ENCODE peak calls at places on chromosome 20, in six cellular contexts. Q is K562, I is HepG2, F is H1, U is GM12878, N is GM12891. V is an unnamed sample.

GRCh38 chr20:36167826-36168634 is 13.5 kb downstream of the EPB41L1 start:
- DNase-seq in Q (peak; percentile 52), I (no peak), F (no peak), U (no peak), N (no peak), V (no peak)

GRCh38 chr20:3046677-3047462 is 1.0 kb downstream of the MRPS26 start:
- DNase-seq in Q (no peak), I (peak; percentile 47), F (no peak), U (no peak), N (peak; percentile 45), V (no peak)

GRCh38 chr20:50199703-50200102 is 9.1 kb downstream of the CEBPB start:
- DNase-seq in Q (no peak), I (no peak), F (no peak), U (no peak), N (no peak), V (no peak)

GRCh38 chr20:3995067-3995748 is 20.1 kb downstream of the RNF24 start:
- DNase-seq in Q (peak; percentile 14), I (no peak), F (no peak), U (no peak), N (no peak), V (no peak)

GRCh38 chr20:23257848-23258746 is 92.5 kb upstream of the NXT1 start:
- DNase-seq in Q (no peak), I (no peak), F (no peak), U (no peak), N (no peak), V (no peak)

GRCh38 chr20:44208165-44208564 is 2.4 kb downstream of the OSER1 start:
- DNase-seq in Q (no peak), I (no peak), F (no peak), U (no peak), N (no peak), V (no peak)

GRCh38 chr20:39259010-39259803 is 297.1 kb downstream of the DHX35 start:
- DNase-seq in Q (no peak), I (no peak), F (no peak), U (no peak), N (no peak), V (no peak)

GRCh38 chr20:51750037-51750769 is 18.0 kb downstream of the ATP9A start:
- DNase-seq in Q (no peak), I (peak; percentile 96), F (no peak), U (no peak), N (no peak), V (no peak)

GRCh38 chr20:57426831-57427230 is 35.6 kb downstream of the RBM38 start:
- DNase-seq in Q (no peak), I (no peak), F (no peak), U (no peak), N (no peak), V (no peak)

GRCh38 chr20:3461911-3462677 is 8.7 kb upstream of the ATRN start:
- DNase-seq in Q (no peak), I (no peak), F (no peak), U (no peak), N (no peak), V (no peak)

GRCh38 chr20:25205277-25206062 is 10.0 kb downstream of the ENTPD6 start:
- DNase-seq in Q (no peak), I (no peak), F (no peak), U (no peak), N (no peak), V (no peak)

GRCh38 chr20:24821391-24821790 is 127.7 kb upstream of the CST7 start:
- DNase-seq in Q (no peak), I (no peak), F (no peak), U (no peak), N (no peak), V (no peak)

GRCh38 chr20:6744805-6745204 is 22.7 kb upstream of the BMP2 start:
- DNase-seq in Q (no peak), I (no peak), F (no peak), U (no peak), N (no peak), V (no peak)

GRCh38 chr20:42277203-42277602 is 659.0 kb upstream of the CHD6 start:
- DNase-seq in Q (no peak), I (no peak), F (no peak), U (no peak), N (no peak), V (no peak)

GRCh38 chr20:38730167-38730988 is 6.1 kb downstream of the SLC32A1 start:
- DNase-seq in Q (no peak), I (no peak), F (no peak), U (no peak), N (peak; percentile 22), V (no peak)

GRCh38 chr20:9093203-9093962 is 24.5 kb downstream of the PLCB4 start:
- DNase-seq in Q (no peak), I (no peak), F (no peak), U (no peak), N (no peak), V (no peak)

GRCh38 chr20:13449868-13450441 is 188.8 kb downstream of the TASP1 start:
- DNase-seq in Q (no peak), I (no peak), F (no peak), U (no peak), N (no peak), V (no peak)

GRCh38 chr20:37355252-37356180 is 9.6 kb downstream of the SRC start:
- DNase-seq in Q (no peak), I (no peak), F (no peak), U (no peak), N (no peak), V (no peak)

GRCh38 chr20:37356387-37356786 is 10.4 kb downstream of the SRC start:
- DNase-seq in Q (no peak), I (no peak), F (no peak), U (no peak), N (no peak), V (no peak)

GRCh38 chr20:37353285-37353849 is 7.4 kb downstream of the SRC start:
- DNase-seq in Q (no peak), I (no peak), F (no peak), U (no peak), N (no peak), V (peak; percentile 9)

GRCh38 chr20:37352611-37352980 is 6.7 kb downstream of the SRC start:
- DNase-seq in Q (no peak), I (no peak), F (no peak), U (no peak), N (no peak), V (no peak)

DNA sequence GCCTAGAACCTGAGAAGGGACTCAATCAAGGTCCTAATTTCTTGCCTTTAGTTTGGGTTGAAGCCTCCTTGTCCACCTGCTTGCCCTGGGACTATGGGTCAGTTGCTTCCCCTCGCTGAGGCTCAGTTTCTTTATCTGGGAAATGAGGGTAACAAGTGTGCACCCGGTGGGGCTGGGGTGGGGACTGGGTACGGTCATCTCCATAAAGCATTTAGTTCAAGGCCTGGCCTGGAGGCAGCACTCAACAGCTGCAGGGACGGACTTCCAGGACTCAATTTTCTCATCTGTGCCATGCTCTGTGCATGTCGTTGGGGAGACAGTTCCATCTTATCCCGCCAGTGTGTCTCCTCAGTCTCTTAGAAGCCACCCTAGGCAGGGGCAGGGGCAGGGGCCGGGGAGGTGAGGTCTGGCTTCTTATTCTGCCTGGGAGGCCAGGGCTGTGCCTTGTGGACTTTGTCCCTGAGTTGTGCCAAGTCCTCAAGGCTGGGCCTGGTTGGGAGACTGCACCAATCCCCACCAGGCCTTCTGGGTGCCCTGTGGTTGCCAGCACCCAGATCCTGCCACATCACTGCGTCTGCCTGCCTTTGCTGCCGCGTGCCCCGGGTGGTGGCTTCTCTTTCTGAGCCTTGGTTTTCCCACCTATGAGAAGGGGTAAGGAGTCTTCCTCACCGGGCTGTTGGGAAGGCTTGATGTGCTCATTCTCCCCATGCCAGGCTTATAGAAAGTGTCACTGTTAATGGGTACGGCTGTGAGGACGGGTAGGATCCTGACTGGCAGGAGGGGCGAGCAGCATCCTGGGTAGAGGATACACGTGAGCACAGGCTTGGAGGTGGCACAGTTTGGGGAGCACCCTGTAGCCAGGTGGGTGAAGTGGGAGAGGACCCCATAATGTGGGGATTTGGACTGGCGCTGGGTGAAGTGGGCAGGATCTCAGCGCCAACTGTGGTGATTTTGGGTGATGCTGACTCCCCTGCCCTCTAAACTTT is 8.6 kb downstream of the SRC start:
- DNase-seq in Q (no peak), I (no peak), F (no peak), U (no peak), N (no peak), V (no peak)
- TF ChIP-seq POLR2A in Q (no peak), I (no peak), F (no peak), U (no peak), N (no peak), V (no peak)

GRCh38 chr20:61979090-61979489 is 86.6 kb downstream of the TAF4 start:
- DNase-seq in Q (no peak), I (no peak), F (no peak), U (no peak), N (no peak), V (no peak)
- TF ChIP-seq TAF1 in Q (no peak), I (no peak), F (no peak), U (no peak), N (no peak), V (no peak)

GRCh38 chr20:1330075-1330830 is 1.3 kb upstream of the SDCBP2 start:
- DNase-seq in Q (no peak), I (no peak), F (no peak), U (peak; percentile 63), N (no peak), V (no peak)

GRCh38 chr20:1327827-1328679 is 886 bp downstream of the SDCBP2 start:
- DNase-seq in Q (no peak), I (peak; percentile 79), F (no peak), U (no peak), N (no peak), V (no peak)

GRCh38 chr20:1327241-1327653 is 1.7 kb downstream of the SDCBP2 start:
- DNase-seq in Q (no peak), I (no peak), F (no peak), U (no peak), N (no peak), V (no peak)

GRCh38 chr20:1331101-1331500 is 2.2 kb upstream of the SDCBP2 start:
- DNase-seq in Q (no peak), I (no peak), F (no peak), U (no peak), N (no peak), V (no peak)

GRCh38 chr20:1328680-1329330 is at the start of gene SDCBP2:
- DNase-seq in Q (no peak), I (no peak), F (no peak), U (no peak), N (no peak), V (no peak)
- TF ChIP-seq POLR2A in Q (no peak), I (no peak), F (no peak), U (no peak), N (no peak), V (no peak)

DNA sequence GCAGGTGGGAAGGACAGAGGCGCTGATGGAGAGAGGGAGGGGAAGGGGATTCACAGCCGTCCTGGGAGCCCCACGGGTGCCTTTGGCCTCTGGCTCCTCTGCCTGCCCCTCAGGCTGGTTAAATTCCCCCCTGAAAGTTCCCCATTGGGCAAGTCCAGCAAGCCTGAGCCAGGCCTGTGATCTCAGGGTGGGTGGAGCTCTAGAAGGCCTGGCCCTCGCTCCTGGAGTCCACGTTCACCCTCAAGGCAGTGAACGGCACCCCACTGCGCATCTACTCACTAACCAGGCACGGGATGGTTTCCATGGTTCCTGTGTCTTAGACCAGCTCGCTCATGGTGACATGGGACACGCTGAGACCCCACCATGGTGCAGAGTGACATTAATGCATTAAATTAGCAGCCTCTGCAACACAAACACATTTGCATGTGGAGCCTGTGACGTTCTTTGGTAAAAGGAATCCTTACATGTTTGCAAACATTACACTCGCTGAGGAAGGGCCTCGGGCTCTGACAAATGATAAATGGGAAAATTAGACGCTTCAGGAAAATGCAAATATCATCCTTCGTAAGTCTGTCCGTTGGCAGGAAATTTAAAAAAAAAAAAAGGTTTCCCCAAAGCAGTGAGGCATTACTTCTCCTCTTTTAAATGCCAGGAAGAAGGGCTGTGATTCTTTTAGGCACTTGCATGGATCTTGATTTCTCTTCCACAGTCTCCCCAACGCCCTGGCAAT is 452.6 kb downstream of the PREX1 start:
- DNase-seq in Q (no peak), I (no peak), F (no peak), U (no peak), N (no peak), V (no peak)
- TF ChIP-seq TAF1 in Q (no peak), I (no peak), F (no peak), U (no peak), N (no peak), V (no peak)